ENCODE peak calls at places on chromosomes 6 and 20, in seven cellular contexts. P is GM23338; M is tibial artery; E is hippocampal formation; V is activated CD4-positive, alpha-beta T cell treated with anti-CD3 and anti-CD28 coated beads for 48 hours; X is hypothalamus; Z is Peyer's patch. I is an unnamed sample.

GRCh38 chr6:117555882-117556498 is 46.3 kb downstream of the GOPC start:
- DNase-seq in E (peak), P (peak), M (no peak), X (no peak), Z (no peak), V (peak), I (peak)

GRCh38 chr6:85865665-85866372 is 223.1 kb upstream of the SYNCRIP start:
- DNase-seq in V (no peak), M (no peak), P (no peak), X (no peak), Z (no peak), E (no peak), I (no peak)

GRCh38 chr20:1012359-1013168 is 10.5 kb upstream of the RSPO4 start:
- DNase-seq in V (no peak), E (no peak), Z (no peak), X (no peak), M (no peak), P (no peak), I (no peak)

GRCh38 chr6:89381031-89381430 is 28.5 kb upstream of the UBE2J1 start:
- DNase-seq in E (no peak), M (no peak), P (no peak), Z (no peak), X (no peak), V (no peak), I (no peak)

GRCh38 chr6:152146385-152146784 is 338.9 kb downstream of the ESR1 start:
- DNase-seq in E (no peak), P (no peak), V (no peak), M (no peak), Z (no peak), X (no peak), I (no peak)

GRCh38 chr20:9053108-9053507 is 15.8 kb upstream of the PLCB4 start:
- DNase-seq in Z (no peak), E (no peak), M (no peak), P (no peak), V (no peak), X (no peak), I (no peak)

GRCh38 chr6:32203435-32204267 is 11.2 kb upstream of the GPSM3 start:
- DNase-seq in V (no peak), E (no peak), X (no peak), Z (no peak), P (no peak), M (peak), I (no peak)

GRCh38 chr6:164322533-164322932 is 908.0 kb downstream of the QKI start:
- DNase-seq in Z (no peak), E (no peak), M (no peak), P (no peak), V (no peak), X (no peak), I (no peak)

GRCh38 chr6:85887467-85887866 is 244.8 kb upstream of the SYNCRIP start:
- DNase-seq in X (no peak), E (no peak), V (no peak), Z (no peak), P (no peak), M (no peak), I (no peak)

GRCh38 chr6:54262956-54263355 is 45.3 kb upstream of the TINAG start:
- DNase-seq in E (no peak), M (no peak), Z (no peak), V (no peak), X (no peak), P (no peak), I (no peak)

GRCh38 chr6:119594907-119595306 is 245.3 kb upstream of the MAN1A1 start:
- DNase-seq in E (no peak), X (no peak), P (no peak), Z (no peak), V (no peak), M (no peak), I (no peak)

GRCh38 chr6:10140121-10140520 is 274.8 kb downstream of the TFAP2A start:
- DNase-seq in Z (no peak), E (no peak), X (no peak), P (no peak), V (no peak), M (no peak), I (no peak)

GRCh38 chr20:20821496-20822260 is 109.2 kb upstream of the RALGAPA2 start:
- DNase-seq in P (peak), Z (no peak), V (no peak), M (no peak), X (no peak), E (no peak), I (no peak)

GRCh38 chr6:50353603-50354002 is 303.9 kb upstream of the DEFB112 start:
- DNase-seq in V (no peak), P (peak), M (no peak), E (no peak), X (no peak), Z (no peak), I (no peak)

GRCh38 chr6:10425973-10426780 is 11.3 kb upstream of the TFAP2A start:
- DNase-seq in Z (peak), X (no peak), E (no peak), P (peak), M (no peak), V (peak), I (no peak)

GRCh38 chr6:116682334-116682712 is 1.3 kb downstream of the KPNA5 start:
- DNase-seq in V (peak), Z (no peak), M (no peak), P (no peak), E (peak), X (no peak), I (no peak)

GRCh38 chr6:7681449-7681848 is 44.5 kb upstream of the BMP6 start:
- DNase-seq in Z (no peak), E (no peak), M (no peak), P (no peak), V (no peak), X (no peak), I (no peak)

GRCh38 chr6:158387036-158387435 is 74.8 kb downstream of the TULP4 start:
- DNase-seq in P (no peak), X (no peak), E (no peak), Z (no peak), V (no peak), M (no peak), I (no peak)

GRCh38 chr20:57948177-57948955 is 238.6 kb upstream of the PMEPA1 start:
- DNase-seq in M (no peak), X (no peak), V (no peak), Z (no peak), E (no peak), P (no peak), I (no peak)

GRCh38 chr20:56414842-56415765 is 3.0 kb downstream of the CASS4 start:
- DNase-seq in M (no peak), V (peak), P (no peak), X (no peak), Z (no peak), E (no peak), I (no peak)

GRCh38 chr6:42610416-42610815 is 46.6 kb downstream of the UBR2 start:
- DNase-seq in Z (no peak), E (no peak), P (no peak), M (no peak), V (no peak), X (no peak), I (no peak)

GRCh38 chr20:8260837-8261241 is 128.8 kb downstream of the PLCB1 start:
- DNase-seq in E (no peak), P (peak), X (no peak), Z (no peak), V (no peak), M (no peak), I (peak)

GRCh38 chr6:52645976-52646375 is 24.9 kb upstream of the TMEM14A start:
- DNase-seq in Z (no peak), V (no peak), P (no peak), X (no peak), E (no peak), M (no peak), I (no peak)

GRCh38 chr6:112701201-112701600 is 354.1 kb downstream of the RFPL4B start:
- DNase-seq in P (no peak), M (no peak), Z (no peak), V (no peak), X (no peak), E (no peak), I (no peak)

GRCh38 chr20:48393721-48394120 is 434.1 kb downstream of the PREX1 start:
- DNase-seq in X (peak), E (no peak), V (no peak), Z (no peak), M (no peak), P (no peak), I (no peak)

GRCh38 chr20:35618372-35619131 is 2.9 kb downstream of the SPAG4 start:
- DNase-seq in E (no peak), M (peak), Z (no peak), P (peak), V (peak), X (no peak), I (no peak)

GRCh38 chr20:11373391-11373790 is 544.3 kb upstream of the BTBD3 start:
- DNase-seq in E (no peak), P (no peak), X (no peak), V (no peak), Z (no peak), M (no peak), I (no peak)

GRCh38 chr6:28776269-28777146 is 147.3 kb downstream of the TRIM27 start:
- DNase-seq in M (no peak), X (no peak), V (no peak), P (peak), E (no peak), Z (no peak), I (no peak)

GRCh38 chr6:55937227-55937626 is 61.8 kb upstream of the BMP5 start:
- DNase-seq in V (no peak), Z (no peak), E (no peak), P (no peak), M (no peak), X (no peak), I (no peak)

GRCh38 chr20:3788685-3789155 is 2.2 kb upstream of the CENPB start:
- DNase-seq in E (no peak), P (no peak), M (no peak), X (no peak), V (no peak), Z (no peak), I (no peak)

GRCh38 chr20:64247970-64248841 is 7.3 kb upstream of the PCMTD2 start:
- DNase-seq in V (no peak), Z (no peak), M (peak), P (no peak), E (no peak), X (no peak), I (no peak)